ENCODE peak calls at places on chromosomes 1 and 21, in eight cellular contexts. L, H, G, N, A, C, M and K are unnamed samples.
A peak's percentile ranks its signal among the peaks of the same experiment; 100 is the strongest.

GRCh38 chr1:226634156-226634588 is 85.6 kb downstream of the STUM start:
- DNase-seq in L (peak; percentile 79), H (peak; percentile 78), G (peak; percentile 80), N (peak; percentile 72), A (peak; percentile 64), C (no peak), M (peak; percentile 92), K (peak; percentile 48)

GRCh38 chr1:110207831-110208230 is 2.3 kb upstream of the KCNC4 start:
- DNase-seq in L (peak; percentile 63), H (peak; percentile 78), G (peak; percentile 70), N (peak; percentile 57), A (peak; percentile 46), C (peak; percentile 13), M (peak; percentile 84), K (peak; percentile 56)

GRCh38 chr21:39173999-39174398 is 9.3 kb downstream of the PSMG1 start:
- DNase-seq in L (no peak), H (no peak), G (no peak), N (no peak), A (no peak), C (no peak), M (no peak), K (no peak)

GRCh38 chr1:59705849-59706599 is 108.7 kb upstream of the HOOK1 start:
- DNase-seq in L (no peak), H (no peak), G (no peak), N (peak; percentile 52), A (no peak), C (no peak), M (no peak), K (no peak)

GRCh38 chr1:25559031-25559430 is 15.6 kb downstream of the LDLRAP1 start:
- DNase-seq in L (no peak), H (no peak), G (no peak), N (peak; percentile 20), A (no peak), C (no peak), M (no peak), K (no peak)

GRCh38 chr1:51189421-51190073 is 46.5 kb upstream of the RNF11 start:
- DNase-seq in L (peak; percentile 10), H (peak; percentile 59), G (peak; percentile 42), N (peak; percentile 75), A (peak; percentile 70), C (peak; percentile 47), M (peak; percentile 46), K (peak; percentile 79)

GRCh38 chr1:206770531-206771352 is at the start of gene IL19:
- DNase-seq in L (no peak), H (no peak), G (peak; percentile 10), N (peak; percentile 8), A (no peak), C (no peak), M (no peak), K (no peak)

GRCh38 chr21:26788783-26789182 is 56.4 kb downstream of the ADAMTS1 start:
- DNase-seq in L (no peak), H (no peak), G (peak; percentile 77), N (peak; percentile 31), A (no peak), C (no peak), M (no peak), K (peak; percentile 2)

GRCh38 chr21:35476616-35477395 is 427.7 kb upstream of the RUNX1 start:
- DNase-seq in L (no peak), H (no peak), G (no peak), N (no peak), A (peak; percentile 1), C (no peak), M (no peak), K (peak; percentile 30)

GRCh38 chr1:159088050-159088449 is 11.5 kb upstream of the AIM2 start:
- DNase-seq in L (no peak), H (no peak), G (no peak), N (peak; percentile 79), A (no peak), C (peak; percentile 29), M (no peak), K (peak; percentile 47)

GRCh38 chr1:8142955-8143629 is 117.0 kb upstream of the ERRFI1 start:
- DNase-seq in L (no peak), H (no peak), G (no peak), N (peak; percentile 13), A (no peak), C (no peak), M (no peak), K (no peak)

GRCh38 chr1:204350857-204351573 is 8.7 kb downstream of the PLEKHA6 start:
- DNase-seq in L (no peak), H (no peak), G (peak; percentile 75), N (peak; percentile 74), A (no peak), C (no peak), M (peak; percentile 55), K (peak; percentile 41)

GRCh38 chr1:50418600-50419109 is 4.6 kb downstream of the DMRTA2 start:
- DNase-seq in L (no peak), H (no peak), G (no peak), N (no peak), A (no peak), C (no peak), M (peak; percentile 8), K (no peak)

GRCh38 chr1:218658899-218659298 is 313.8 kb downstream of the TGFB2 start:
- DNase-seq in L (no peak), H (no peak), G (no peak), N (peak; percentile 62), A (peak; percentile 98), C (no peak), M (no peak), K (no peak)

GRCh38 chr1:159652506-159652905 is 61.9 kb downstream of the CRP start:
- DNase-seq in L (no peak), H (no peak), G (no peak), N (no peak), A (no peak), C (no peak), M (no peak), K (no peak)